ENCODE peak calls at places on chromosome 6, in five cellular contexts. T, B, Q, S and L are unnamed samples.

GRCh38 chr6:11459002-11459658 is 78.4 kb upstream of the TMEM170B start:
- DNase-seq in B (no peak), T (no peak), Q (no peak), S (no peak), L (no peak)

GRCh38 chr6:39367661-39368060 is 45.2 kb upstream of the KCNK16 start:
- DNase-seq in Q (no peak), S (no peak), B (no peak), T (no peak), L (no peak)

GRCh38 chr6:120026791-120027190 is 677.2 kb upstream of the MAN1A1 start:
- DNase-seq in B (no peak), Q (no peak), T (no peak), S (no peak), L (no peak)

GRCh38 chr6:32940656-32941411 is at the start of gene HLA-DMB:
- DNase-seq in T (no peak), B (no peak), Q (peak; percentile 73), S (peak; percentile 39), L (no peak)

GRCh38 chr6:150456466-150456865 is 87.7 kb downstream of the IYD start:
- DNase-seq in Q (no peak), B (no peak), S (no peak), T (no peak), L (no peak)

GRCh38 chr6:36563237-36563927 is 16.1 kb upstream of the STK38 start:
- DNase-seq in T (no peak), Q (no peak), B (no peak), S (no peak), L (no peak)

GRCh38 chr6:77034161-77034560 is 429.1 kb downstream of the HTR1B start:
- DNase-seq in B (no peak), T (no peak), Q (peak; percentile 46), S (no peak), L (peak; percentile 46)

GRCh38 chr6:144285798-144286502 is 815 bp downstream of the UTRN start:
- DNase-seq in Q (no peak), S (peak; percentile 13), T (peak; percentile 31), B (peak; percentile 34), L (no peak)

GRCh38 chr6:88891135-88891845 is 72.1 kb downstream of the RNGTT start:
- DNase-seq in B (no peak), Q (no peak), T (no peak), S (no peak), L (no peak)

GRCh38 chr6:33812669-33813068 is 8.9 kb upstream of the MLN start:
- DNase-seq in Q (peak; percentile 85), B (no peak), T (peak; percentile 37), S (no peak), L (peak; percentile 84)